ENCODE peak calls at places on chromosome 20, in nine cellular contexts. E, U, T, F, K, I, W, A and D are unnamed samples.

GRCh38 chr20:33282196-33282934 is 649 bp upstream of the BPIFB1 start:
- DNase-seq in F (no peak), T (no peak), W (no peak), U (no peak), K (peak; percentile 11), I (no peak), A (no peak), E (no peak), D (no peak)

GRCh38 chr20:1377984-1378742 is 14.7 kb downstream of the FKBP1A start:
- DNase-seq in I (peak; percentile 5), E (no peak), W (no peak), F (no peak), K (no peak), A (peak; percentile 37), U (no peak), T (peak; percentile 26), D (no peak)

GRCh38 chr20:38935285-38935684 is 9.1 kb downstream of the FAM83D start:
- DNase-seq in U (no peak), I (no peak), W (no peak), K (no peak), E (no peak), F (no peak), A (no peak), T (peak; percentile 18), D (no peak)

GRCh38 chr20:18783385-18783959 is 30.1 kb upstream of the SCP2D1 start:
- DNase-seq in E (no peak), W (no peak), K (no peak), A (no peak), U (no peak), T (no peak), F (no peak), I (no peak), D (no peak)

GRCh38 chr20:2578430-2579192 is 42.2 kb downstream of the TMC2 start:
- DNase-seq in E (no peak), F (no peak), W (no peak), A (no peak), K (no peak), U (no peak), T (no peak), I (no peak), D (no peak)

GRCh38 chr20:47922280-47922675 is 137.0 kb upstream of the SULF2 start:
- DNase-seq in E (no peak), T (no peak), F (no peak), K (no peak), U (no peak), W (no peak), A (no peak), I (no peak), D (no peak)

GRCh38 chr20:24965065-24965919 is 16.2 kb downstream of the CST7 start:
- DNase-seq in W (no peak), F (no peak), T (no peak), A (no peak), U (no peak), K (no peak), I (no peak), E (no peak), D (no peak)

GRCh38 chr20:29079769-29080690 is 2177.4 kb upstream of the DEFB115 start:
- DNase-seq in W (no peak), E (no peak), F (no peak), A (peak; percentile 20), U (no peak), I (no peak), K (peak; percentile 76), T (peak; percentile 20), D (no peak)

GRCh38 chr20:56520180-56520579 is 4.4 kb upstream of the FAM209A start:
- DNase-seq in F (no peak), W (no peak), K (no peak), I (no peak), E (no peak), U (no peak), T (no peak), A (no peak), D (no peak)

GRCh38 chr20:3729378-3729777 is 3.1 kb upstream of the HSPA12B start:
- DNase-seq in K (no peak), U (no peak), F (no peak), E (no peak), W (no peak), A (no peak), I (no peak), T (no peak), D (no peak)

GRCh38 chr20:5492941-5493340 is 176.2 kb upstream of the PROKR2 start:
- DNase-seq in U (no peak), K (no peak), A (no peak), I (no peak), W (no peak), F (no peak), T (no peak), E (no peak), D (no peak)

GRCh38 chr20:45963059-45964011 is 8.7 kb downstream of the ZNF335 start:
- DNase-seq in F (no peak), K (peak; percentile 71), U (no peak), W (no peak), A (peak; percentile 55), I (no peak), E (no peak), T (peak; percentile 49), D (no peak)

GRCh38 chr20:12902992-12903391 is 105.8 kb upstream of the SPTLC3 start:
- DNase-seq in I (no peak), T (no peak), U (no peak), F (no peak), W (no peak), A (no peak), K (no peak), E (no peak), D (no peak)